ENCODE peak calls at places on chromosomes 3 and 15, in eight cellular contexts. F is astrocyte of the spinal cord, H is fibroblast of lung, A is cardiac muscle cell, B is IMR-90, Z is tibial nerve, K is HepG2, M is GM23338. J is an unnamed sample.

GRCh38 chr15:33559207-33559890 is 248.6 kb downstream of the RYR3 start:
- DNase-seq in F (no peak), H (no peak), A (no peak), B (no peak), Z (no peak), K (no peak), M (peak), J (no peak)

GRCh38 chr3:143119974-143120715 is 574 bp downstream of the CHST2 start:
- DNase-seq in F (peak), H (peak), A (peak), B (no peak), Z (no peak), K (no peak), M (peak), J (no peak)

GRCh38 chr3:186406669-186407635 is 44.9 kb upstream of the DGKG start:
- DNase-seq in F (no peak), H (no peak), A (no peak), B (no peak), Z (no peak), K (no peak), M (no peak), J (no peak)

GRCh38 chr15:37981781-37982180 is 47.3 kb downstream of the TMCO5A start:
- DNase-seq in F (peak), H (peak), A (peak), B (peak), Z (no peak), K (peak), M (peak), J (peak)

GRCh38 chr3:43290961-43291360 is 4.6 kb downstream of the SNRK start:
- DNase-seq in F (peak), H (peak), A (peak), B (peak), Z (no peak), K (no peak), M (no peak), J (no peak)

GRCh38 chr15:57865294-57865693 is 158.8 kb downstream of the POLR2M start:
- DNase-seq in F (no peak), H (no peak), A (peak), B (no peak), Z (no peak), K (no peak), M (peak), J (no peak)

GRCh38 chr3:188472331-188472730 is 318.4 kb downstream of the LPP start:
- DNase-seq in F (peak), H (no peak), A (no peak), B (peak), Z (no peak), K (no peak), M (no peak), J (no peak)

GRCh38 chr15:45268135-45268534 is 16.1 kb downstream of the SLC28A2 start:
- DNase-seq in F (no peak), H (no peak), A (no peak), B (no peak), Z (no peak), K (peak), M (peak), J (no peak)

GRCh38 chr3:111867889-111868426 is 8.9 kb downstream of the PHLDB2 start:
- DNase-seq in F (no peak), H (no peak), A (no peak), B (no peak), Z (no peak), K (no peak), M (no peak), J (no peak)

GRCh38 chr3:138049157-138049919 is 39.4 kb downstream of the CLDN18 start:
- DNase-seq in F (peak), H (peak), A (peak), B (peak), Z (no peak), K (no peak), M (peak), J (peak)
- TF ChIP-seq CTCF in F (peak), H (peak), A (no peak), B (peak), Z (no peak), K (peak), M (peak), J (no peak)

GRCh38 chr3:195466251-195466650 is 23.4 kb upstream of the ACAP2 start:
- DNase-seq in F (no peak), H (no peak), A (no peak), B (no peak), Z (no peak), K (no peak), M (no peak), J (no peak)
- H3K4me3 ChIP-seq in F (no peak), H (no peak), A (no peak), B (no peak), Z (no peak), K (no peak), M (no peak), J (no peak)

GRCh38 chr15:92677998-92678397 is 22.4 kb upstream of the FAM174B start:
- DNase-seq in F (no peak), H (peak), A (no peak), B (no peak), Z (no peak), K (no peak), M (no peak), J (peak)

GRCh38 chr15:92681141-92681622 is 25.6 kb upstream of the FAM174B start:
- DNase-seq in F (peak), H (peak), A (peak), B (peak), Z (no peak), K (no peak), M (no peak), J (peak)

GRCh38 chr15:92687183-92687582 is 31.6 kb upstream of the FAM174B start:
- DNase-seq in F (peak), H (peak), A (no peak), B (no peak), Z (no peak), K (no peak), M (no peak), J (no peak)

GRCh38 chr15:92682772-92683510 is 27.4 kb upstream of the FAM174B start:
- DNase-seq in F (no peak), H (peak), A (peak), B (no peak), Z (no peak), K (no peak), M (no peak), J (peak)

GRCh38 chr15:92683511-92683834 is 27.9 kb upstream of the FAM174B start:
- DNase-seq in F (peak), H (peak), A (peak), B (no peak), Z (no peak), K (peak), M (peak), J (peak)
- TF ChIP-seq CTCF in F (peak), H (peak), A (peak), B (no peak), Z (peak), K (peak), M (peak), J (peak)

DNA sequence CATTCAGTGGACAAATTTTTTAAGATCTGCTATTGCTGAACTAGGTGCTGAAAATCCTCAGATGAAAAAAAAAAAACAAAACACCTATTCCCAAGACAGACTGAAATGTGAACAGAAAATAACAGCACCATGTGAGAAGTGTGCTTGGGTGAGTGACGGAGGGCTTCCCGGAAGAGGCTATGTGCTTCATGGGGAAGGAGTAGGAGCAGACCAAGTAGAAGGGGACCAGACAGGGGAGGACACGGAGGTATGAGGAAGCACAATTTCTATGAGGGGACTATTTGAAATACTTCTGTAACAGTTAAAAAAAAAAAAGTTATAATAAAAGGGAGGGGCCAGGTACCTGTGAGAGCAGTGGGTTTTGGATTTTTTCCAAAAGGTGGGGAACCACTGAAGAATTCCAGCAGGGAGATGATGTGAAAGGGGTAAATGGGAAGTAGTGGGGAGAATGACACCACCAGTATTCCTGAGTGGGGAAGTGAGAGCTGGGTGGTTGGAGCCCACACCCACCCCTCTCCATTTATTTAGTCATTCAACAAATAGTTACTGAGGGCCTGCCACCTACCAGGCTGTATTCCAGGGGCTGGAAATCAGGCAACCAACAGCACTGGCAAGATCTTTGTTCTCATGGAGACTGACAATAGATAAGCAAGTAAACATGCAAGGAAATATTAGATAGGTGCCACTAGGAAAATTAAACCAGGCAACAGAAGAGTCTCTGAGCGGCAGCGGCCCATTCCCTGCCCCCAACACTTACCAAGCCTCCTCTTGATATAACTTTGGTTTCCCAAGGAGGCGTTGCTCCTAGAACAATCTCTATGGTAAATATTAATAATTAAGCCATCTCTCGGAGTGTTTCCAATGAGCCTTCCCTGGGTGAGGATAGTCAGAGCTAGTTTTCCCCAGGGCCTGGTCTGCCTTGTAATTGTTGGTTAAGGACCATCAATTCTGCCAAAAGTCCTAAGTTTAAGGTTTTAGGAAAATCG is 3.8 kb upstream of the USP3 start:
- DNase-seq in F (no peak), H (no peak), A (no peak), B (no peak), Z (no peak), K (no peak), M (no peak), J (no peak)
- H3K4me3 ChIP-seq in F (no peak), H (peak), A (no peak), B (peak), Z (peak), K (peak), M (peak), J (peak)